ENCODE peak calls at places on chromosomes 4 and X, in four cellular contexts. W is SW480, T is NCI-H1694, Z is dorsolateral prefrontal cortex. I is an unnamed sample.

GRCh38 chr4:10082459-10083272 is 33.9 kb downstream of the WDR1 start:
- DNase-seq in W (no peak), T (no peak), Z (peak), I (no peak)

GRCh38 chr4:119053997-119054396 is 81.6 kb upstream of the MYOZ2 start:
- DNase-seq in W (no peak), T (no peak), Z (no peak), I (no peak)

GRCh38 chr4:80103615-80104014 is 30.6 kb upstream of the ANTXR2 start:
- DNase-seq in W (no peak), T (peak), Z (no peak), I (no peak)

GRCh38 chrX:84046403-84046984 is 141.5 kb downstream of the RPS6KA6 start:
- DNase-seq in W (peak), T (peak), Z (no peak), I (no peak)

GRCh38 chrX:39903937-39904336 is 193.8 kb downstream of the BCOR start:
- DNase-seq in W (peak), T (no peak), Z (peak), I (no peak)

GRCh38 chr4:151409470-151410313 is 716 bp downstream of the FHIP1A start:
- DNase-seq in W (peak), T (no peak), Z (no peak), I (no peak)

GRCh38 chr4:114208747-114209146 is 229.3 kb upstream of the ARSJ start:
- DNase-seq in W (no peak), T (no peak), Z (no peak), I (no peak)

GRCh38 chr4:48653217-48654014 is 126.7 kb downstream of the FRYL start:
- DNase-seq in W (no peak), T (no peak), Z (peak), I (peak)

GRCh38 chr4:76767983-76768382 is 130.0 kb downstream of the SOWAHB start:
- DNase-seq in W (no peak), T (no peak), Z (no peak), I (no peak)

GRCh38 chrX:13938053-13938765 is 91.5 kb downstream of the GEMIN8 start:
- DNase-seq in W (peak), T (no peak), Z (no peak), I (peak)

GRCh38 chr4:184456337-184456736 is 18.0 kb downstream of the IRF2 start:
- DNase-seq in W (no peak), T (no peak), Z (no peak), I (no peak)

GRCh38 chr4:47120783-47121182 is 89.4 kb downstream of the GABRB1 start:
- DNase-seq in W (no peak), T (no peak), Z (no peak), I (peak)

GRCh38 chr4:30295652-30296051 is 424.5 kb upstream of the PCDH7 start:
- DNase-seq in W (no peak), T (no peak), Z (no peak), I (no peak)

GRCh38 chr4:118206627-118207026 is 146.2 kb downstream of the PRSS12 start:
- DNase-seq in W (no peak), T (no peak), Z (no peak), I (no peak)

GRCh38 chr4:168848112-168848511 is 161.9 kb downstream of the CBR4 start:
- DNase-seq in W (no peak), T (no peak), Z (no peak), I (no peak)

GRCh38 chr4:183429489-183429888 is 14.9 kb upstream of the CDKN2AIP start:
- DNase-seq in W (no peak), T (no peak), Z (no peak), I (no peak)

GRCh38 chrX:69951756-69952155 is 98.0 kb downstream of the AWAT2 start:
- DNase-seq in W (no peak), T (no peak), Z (no peak), I (no peak)

GRCh38 chr4:44736900-44737299 is 10.5 kb upstream of the GNPDA2 start:
- DNase-seq in W (no peak), T (no peak), Z (no peak), I (no peak)

GRCh38 chr4:6308890-6309643 is 39.4 kb downstream of the WFS1 start:
- DNase-seq in W (no peak), T (no peak), Z (no peak), I (peak)

GRCh38 chr4:110902500-110902899 is 279.6 kb upstream of the PITX2 start:
- DNase-seq in W (no peak), T (no peak), Z (no peak), I (no peak)

GRCh38 chr4:6445403-6446129 is 26.8 kb downstream of the PPP2R2C start:
- DNase-seq in W (no peak), T (no peak), Z (no peak), I (no peak)

GRCh38 chr4:823093-823760 is 2.7 kb downstream of the CPLX1 start:
- DNase-seq in W (no peak), T (no peak), Z (no peak), I (no peak)

GRCh38 chr4:40349561-40350198 is 14.5 kb downstream of the CHRNA9 start:
- DNase-seq in W (no peak), T (peak), Z (no peak), I (no peak)

GRCh38 chr4:109046549-109047171 is 255.8 kb downstream of the COL25A1 start:
- DNase-seq in W (no peak), T (no peak), Z (no peak), I (no peak)

GRCh38 chr4:56821394-56822263 is at the start of gene SPINK2:
- DNase-seq in W (peak), T (peak), Z (no peak), I (no peak)

GRCh38 chr4:2301806-2302205 is 39.9 kb upstream of the MXD4 start:
- DNase-seq in W (no peak), T (no peak), Z (peak), I (no peak)

GRCh38 chr4:112288455-112288854 is 2.8 kb upstream of the TIFA start:
- DNase-seq in W (no peak), T (no peak), Z (no peak), I (no peak)

GRCh38 chr4:102388636-102389035 is 43.4 kb upstream of the SLC39A8 start:
- DNase-seq in W (no peak), T (no peak), Z (no peak), I (no peak)

GRCh38 chrX:110338850-110339373 is 19.7 kb upstream of the RTL9 start:
- DNase-seq in W (no peak), T (no peak), Z (no peak), I (no peak)

GRCh38 chrX:18973527-18974192 is 10.3 kb downstream of the PHKA2 start:
- DNase-seq in W (no peak), T (no peak), Z (peak), I (peak)

GRCh38 chrX:64394874-64395567 is at the start of gene MTMR8:
- DNase-seq in W (peak), T (no peak), Z (peak), I (peak)

GRCh38 chrX:34875204-34875603 is 67.4 kb upstream of the FAM47B start:
- DNase-seq in W (no peak), T (no peak), Z (no peak), I (no peak)

GRCh38 chr4:139816856-139817255 is 151.2 kb downstream of the MGST2 start:
- DNase-seq in W (no peak), T (no peak), Z (no peak), I (no peak)

GRCh38 chr4:53932784-53933183 is 131.6 kb downstream of the CHIC2 start:
- DNase-seq in W (no peak), T (no peak), Z (no peak), I (no peak)

GRCh38 chr4:130233377-130234047 is 1137.6 kb downstream of the C4orf33 start:
- DNase-seq in W (no peak), T (no peak), Z (no peak), I (no peak)

GRCh38 chr4:82372502-82372873 is 1.3 kb downstream of the HNRNPD start:
- DNase-seq in W (peak), T (peak), Z (peak), I (peak)

GRCh38 chr4:181777518-181777917 is 465.7 kb upstream of the TENM3 start:
- DNase-seq in W (no peak), T (no peak), Z (no peak), I (no peak)

GRCh38 chr4:134906404-134907023 is 704.9 kb upstream of the PABPC4L start:
- DNase-seq in W (no peak), T (no peak), Z (no peak), I (no peak)

GRCh38 chr4:37762294-37763163 is 64.0 kb upstream of the PGM2 start:
- DNase-seq in W (peak), T (no peak), Z (no peak), I (no peak)

I was measured in hypothalamus.